ENCODE peak calls at places on chromosomes 6 and 20, in five cellular contexts. One of them, this sample, is unnamed.

GRCh38 chr6:156508923-156509322 is 268.3 kb upstream of the ARID1B start:
- DNase-seq in HFF-Myc: no peak
- DNase-seq in left lung: no peak
- DNase-seq in tibial nerve: no peak
- DNase-seq in mesendoderm: peak
- DNase-seq in this sample: no peak

GRCh38 chr20:63703976-63704748 is 3.6 kb downstream of the ARFRP1 start:
- DNase-seq in tibial nerve: no peak
- DNase-seq in mesendoderm: no peak
- DNase-seq in left lung: no peak
- DNase-seq in HFF-Myc: no peak
- DNase-seq in this sample: no peak

GRCh38 chr6:2558861-2559811 is 191.6 kb downstream of the MYLK4 start:
- DNase-seq in mesendoderm: no peak
- DNase-seq in HFF-Myc: no peak
- DNase-seq in tibial nerve: no peak
- DNase-seq in left lung: no peak
- DNase-seq in this sample: no peak

GRCh38 chr6:18465410-18466154 is 78.4 kb downstream of the RNF144B start:
- DNase-seq in tibial nerve: no peak
- DNase-seq in mesendoderm: peak
- DNase-seq in HFF-Myc: no peak
- DNase-seq in left lung: no peak
- DNase-seq in this sample: no peak

GRCh38 chr6:133894795-133895401 is 6.0 kb downstream of the TCF21 start:
- DNase-seq in tibial nerve: no peak
- DNase-seq in left lung: no peak
- DNase-seq in HFF-Myc: no peak
- DNase-seq in mesendoderm: no peak
- DNase-seq in this sample: no peak

GRCh38 chr6:26521485-26522391 is 16.4 kb upstream of the HMGN4 start:
- DNase-seq in HFF-Myc: no peak
- DNase-seq in tibial nerve: peak
- DNase-seq in mesendoderm: peak
- DNase-seq in left lung: peak
- DNase-seq in this sample: no peak

GRCh38 chr6:10431423-10432164 is 16.7 kb upstream of the TFAP2A start:
- DNase-seq in left lung: no peak
- DNase-seq in HFF-Myc: no peak
- DNase-seq in tibial nerve: no peak
- DNase-seq in mesendoderm: peak
- DNase-seq in this sample: no peak

GRCh38 chr20:23344336-23344735 is 6.3 kb upstream of the NXT1 start:
- DNase-seq in mesendoderm: no peak
- DNase-seq in left lung: no peak
- DNase-seq in tibial nerve: no peak
- DNase-seq in HFF-Myc: no peak
- DNase-seq in this sample: no peak

GRCh38 chr6:41037107-41037900 is 1.7 kb downstream of the UNC5CL start:
- DNase-seq in left lung: no peak
- DNase-seq in mesendoderm: no peak
- DNase-seq in HFF-Myc: no peak
- DNase-seq in tibial nerve: no peak
- DNase-seq in this sample: no peak

GRCh38 chr6:37127961-37128862 is 41.7 kb upstream of the PIM1 start:
- DNase-seq in mesendoderm: peak
- DNase-seq in left lung: no peak
- DNase-seq in HFF-Myc: no peak
- DNase-seq in tibial nerve: no peak
- DNase-seq in this sample: no peak

GRCh38 chr6:37134622-37135191 is 35.2 kb upstream of the PIM1 start:
- DNase-seq in mesendoderm: peak
- DNase-seq in left lung: peak
- DNase-seq in tibial nerve: no peak
- DNase-seq in HFF-Myc: peak
- DNase-seq in this sample: peak

GRCh38 chr6:37131104-37131959 is 38.6 kb upstream of the PIM1 start:
- DNase-seq in left lung: peak
- DNase-seq in HFF-Myc: no peak
- DNase-seq in tibial nerve: no peak
- DNase-seq in mesendoderm: peak
- DNase-seq in this sample: no peak

GRCh38 chr6:37130704-37131103 is 39.2 kb upstream of the PIM1 start:
- DNase-seq in mesendoderm: no peak
- DNase-seq in tibial nerve: no peak
- DNase-seq in HFF-Myc: no peak
- DNase-seq in left lung: peak
- DNase-seq in this sample: no peak

DNA sequence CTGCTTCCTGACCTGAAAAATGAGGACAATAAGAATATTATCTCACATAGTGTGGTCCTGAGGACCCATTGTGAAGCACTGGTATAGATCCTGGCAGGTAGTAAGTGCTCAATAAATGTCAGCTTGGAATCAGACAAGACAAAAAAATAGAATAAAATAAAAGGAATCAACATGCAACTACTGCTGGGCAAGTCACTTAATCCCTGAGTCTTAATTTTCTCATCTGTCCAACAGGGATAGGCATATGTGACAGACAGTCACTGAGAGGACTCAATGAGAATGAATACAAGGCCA is 38.0 kb upstream of the PIM1 start:
- DNase-seq in left lung: no peak
- DNase-seq in mesendoderm: no peak
- DNase-seq in HFF-Myc: no peak
- DNase-seq in tibial nerve: no peak
- DNase-seq in this sample: no peak
- H3K4me3 ChIP-seq in left lung: no peak
- H3K4me3 ChIP-seq in mesendoderm: no peak
- H3K4me3 ChIP-seq in HFF-Myc: no peak
- H3K4me3 ChIP-seq in tibial nerve: no peak
- H3K4me3 ChIP-seq in this sample: no peak

DNA sequence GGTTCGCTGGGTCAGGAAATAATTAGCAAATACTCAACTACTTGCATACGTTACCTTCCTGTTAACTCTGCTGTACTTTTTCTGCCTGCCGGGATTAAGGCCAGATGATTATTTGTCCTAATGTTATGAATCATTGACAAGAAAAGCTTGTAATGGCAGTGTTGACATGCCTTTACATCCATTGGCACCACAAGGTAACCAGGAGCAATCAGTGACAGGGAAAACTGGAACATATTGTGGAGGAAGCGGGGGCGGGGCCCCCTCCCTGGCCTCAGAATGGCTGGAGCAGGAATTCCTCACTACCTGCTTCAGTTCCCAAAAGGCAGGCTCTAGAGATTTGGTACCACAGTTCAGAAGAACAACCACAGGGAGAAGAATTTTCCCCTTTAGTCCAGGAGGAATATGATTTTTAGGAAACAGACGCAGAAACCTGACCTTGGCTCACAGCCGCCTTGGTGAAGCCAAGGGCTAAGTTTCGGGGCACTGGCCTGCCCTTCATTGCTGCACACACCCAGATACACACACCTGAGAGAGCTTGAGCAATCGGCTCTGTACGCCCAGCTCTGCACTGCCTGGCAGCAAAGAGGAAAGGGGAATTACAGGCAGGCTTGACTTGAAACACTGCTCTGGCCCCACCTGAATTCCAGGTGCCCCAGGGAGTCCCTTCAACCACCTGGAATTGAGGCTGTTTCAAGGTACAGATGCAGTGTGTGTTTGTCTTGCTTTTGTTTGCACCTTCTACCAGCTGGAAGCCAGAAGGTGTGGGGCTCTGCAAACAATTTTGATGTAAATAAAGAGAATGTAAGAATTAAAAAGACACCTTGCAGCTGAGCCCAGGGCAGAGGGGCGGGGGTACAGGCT is 89.8 kb downstream of the MYB start:
- DNase-seq in tibial nerve: no peak
- DNase-seq in left lung: peak
- DNase-seq in HFF-Myc: no peak
- DNase-seq in mesendoderm: peak
- DNase-seq in this sample: no peak
- H3K4me3 ChIP-seq in tibial nerve: no peak
- H3K4me3 ChIP-seq in left lung: no peak
- H3K4me3 ChIP-seq in HFF-Myc: no peak
- H3K4me3 ChIP-seq in mesendoderm: no peak
- H3K4me3 ChIP-seq in this sample: no peak

DNA sequence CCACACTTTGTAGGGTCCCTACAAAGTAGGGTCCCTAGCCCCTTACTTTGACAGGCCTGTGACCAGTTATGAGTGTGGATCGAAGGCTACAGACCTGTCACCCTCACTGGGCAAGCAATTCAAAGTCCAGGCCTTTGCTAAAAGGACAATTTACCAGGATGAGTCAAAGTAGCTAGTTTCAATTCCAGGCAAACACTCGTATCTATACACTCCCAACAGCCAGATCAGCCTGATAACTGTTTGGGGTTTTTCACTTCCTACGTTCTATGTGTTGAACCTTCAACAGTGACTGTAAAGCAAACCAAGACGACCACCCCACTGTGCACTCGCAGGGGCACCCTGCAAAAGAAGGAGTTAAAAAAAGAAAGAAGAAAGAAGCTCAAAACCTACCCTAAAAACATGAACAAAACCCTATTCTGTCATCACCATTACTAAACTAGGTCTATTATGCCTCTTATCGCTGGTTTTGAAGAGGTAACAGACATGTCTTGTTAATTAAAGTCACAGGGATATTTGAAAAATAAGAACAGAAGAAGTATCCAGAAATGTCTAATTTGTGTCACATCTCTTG is 3.2 kb downstream of the GFOD1 start:
- DNase-seq in HFF-Myc: no peak
- DNase-seq in left lung: no peak
- DNase-seq in mesendoderm: no peak
- DNase-seq in tibial nerve: no peak
- DNase-seq in this sample: no peak
- H3K4me3 ChIP-seq in HFF-Myc: no peak
- H3K4me3 ChIP-seq in left lung: no peak
- H3K4me3 ChIP-seq in mesendoderm: no peak
- H3K4me3 ChIP-seq in tibial nerve: no peak
- H3K4me3 ChIP-seq in this sample: no peak

GRCh38 chr6:42779521-42779920 is 2.3 kb upstream of the BICRAL start:
- DNase-seq in mesendoderm: no peak
- DNase-seq in HFF-Myc: no peak
- DNase-seq in tibial nerve: no peak
- DNase-seq in left lung: no peak
- DNase-seq in this sample: no peak

GRCh38 chr6:42781811-42782688 is at the start of gene BICRAL:
- DNase-seq in HFF-Myc: peak
- DNase-seq in tibial nerve: peak
- DNase-seq in mesendoderm: peak
- DNase-seq in left lung: peak
- DNase-seq in this sample: no peak

GRCh38 chr6:42783177-42783875 is 1.5 kb downstream of the BICRAL start:
- DNase-seq in mesendoderm: peak
- DNase-seq in left lung: peak
- DNase-seq in HFF-Myc: no peak
- DNase-seq in tibial nerve: peak
- DNase-seq in this sample: no peak

GRCh38 chr6:42782689-42783176 is 881 bp downstream of the BICRAL start:
- DNase-seq in mesendoderm: peak
- DNase-seq in left lung: peak
- DNase-seq in tibial nerve: peak
- DNase-seq in HFF-Myc: peak
- DNase-seq in this sample: peak

GRCh38 chr6:42781546-42781810 is 374 bp upstream of the BICRAL start:
- DNase-seq in mesendoderm: no peak
- DNase-seq in left lung: no peak
- DNase-seq in HFF-Myc: no peak
- DNase-seq in tibial nerve: no peak
- DNase-seq in this sample: no peak
- H3K4me3 ChIP-seq in mesendoderm: no peak
- H3K4me3 ChIP-seq in left lung: peak
- H3K4me3 ChIP-seq in HFF-Myc: peak
- H3K4me3 ChIP-seq in tibial nerve: peak
- H3K4me3 ChIP-seq in this sample: peak

DNA sequence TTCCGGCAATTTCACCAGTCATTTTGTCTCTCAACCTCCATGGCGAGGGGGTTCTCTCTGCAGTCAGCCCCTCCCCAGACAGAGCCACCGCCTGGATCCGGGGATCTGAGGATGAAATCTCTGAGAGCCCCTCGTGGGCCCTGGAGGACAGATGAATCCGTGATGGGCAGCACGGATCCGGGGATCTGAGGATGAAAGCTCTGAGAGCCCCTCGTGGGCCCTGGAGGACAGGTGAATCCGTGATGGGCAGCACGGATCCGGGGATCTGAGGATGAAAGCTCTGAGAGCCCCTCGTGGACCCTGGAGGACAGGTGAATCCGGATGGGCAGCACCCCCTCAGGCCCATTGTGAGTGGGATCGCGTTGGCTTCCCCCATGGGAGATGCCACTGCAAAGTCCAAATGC is 106.5 kb downstream of the DACT2 start:
- DNase-seq in left lung: no peak
- DNase-seq in HFF-Myc: no peak
- DNase-seq in mesendoderm: no peak
- DNase-seq in tibial nerve: no peak
- DNase-seq in this sample: no peak
- H3K4me3 ChIP-seq in left lung: no peak
- H3K4me3 ChIP-seq in HFF-Myc: no peak
- H3K4me3 ChIP-seq in mesendoderm: no peak
- H3K4me3 ChIP-seq in tibial nerve: no peak
- H3K4me3 ChIP-seq in this sample: no peak

GRCh38 chr6:13926378-13926777 is 1.6 kb downstream of the RNF182 start:
- DNase-seq in tibial nerve: no peak
- DNase-seq in mesendoderm: no peak
- DNase-seq in HFF-Myc: no peak
- DNase-seq in left lung: no peak
- DNase-seq in this sample: no peak

GRCh38 chr6:13924146-13924948 is 405 bp upstream of the RNF182 start:
- DNase-seq in tibial nerve: no peak
- DNase-seq in left lung: peak
- DNase-seq in mesendoderm: peak
- DNase-seq in HFF-Myc: no peak
- DNase-seq in this sample: no peak

GRCh38 chr6:13924949-13925881 is at the start of gene RNF182:
- DNase-seq in left lung: no peak
- DNase-seq in HFF-Myc: no peak
- DNase-seq in tibial nerve: no peak
- DNase-seq in mesendoderm: peak
- DNase-seq in this sample: no peak

GRCh38 chr6:13922750-13923149 is 2.0 kb upstream of the RNF182 start:
- DNase-seq in left lung: no peak
- DNase-seq in HFF-Myc: no peak
- DNase-seq in tibial nerve: no peak
- DNase-seq in mesendoderm: no peak
- DNase-seq in this sample: no peak

GRCh38 chr6:13923527-13924145 is 1.1 kb upstream of the RNF182 start:
- DNase-seq in HFF-Myc: no peak
- DNase-seq in tibial nerve: no peak
- DNase-seq in mesendoderm: peak
- DNase-seq in left lung: no peak
- DNase-seq in this sample: peak
- H3K4me3 ChIP-seq in HFF-Myc: peak
- H3K4me3 ChIP-seq in tibial nerve: no peak
- H3K4me3 ChIP-seq in mesendoderm: no peak
- H3K4me3 ChIP-seq in left lung: no peak
- H3K4me3 ChIP-seq in this sample: peak

DNA sequence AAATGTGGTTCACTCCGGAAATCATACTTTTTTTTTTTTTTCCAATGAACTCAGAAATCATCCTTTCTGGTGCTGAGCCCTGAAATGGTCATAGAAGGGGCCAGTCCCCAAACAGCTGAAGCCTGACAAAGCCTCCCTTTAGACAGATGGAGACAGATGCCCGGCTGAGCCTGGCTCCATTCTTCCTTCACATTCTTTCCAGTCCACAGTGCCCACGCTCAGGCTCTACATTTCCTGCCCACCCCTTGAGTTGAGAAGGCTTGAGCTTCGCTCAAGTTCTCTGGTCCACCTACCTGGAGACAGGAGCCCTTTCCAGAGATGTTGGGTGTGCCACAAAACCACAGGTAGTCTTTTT is 41.2 kb downstream of the KCNK5 start:
- DNase-seq in left lung: no peak
- DNase-seq in HFF-Myc: no peak
- DNase-seq in tibial nerve: no peak
- DNase-seq in mesendoderm: no peak
- DNase-seq in this sample: no peak
- H3K4me3 ChIP-seq in left lung: no peak
- H3K4me3 ChIP-seq in HFF-Myc: no peak
- H3K4me3 ChIP-seq in tibial nerve: no peak
- H3K4me3 ChIP-seq in mesendoderm: no peak
- H3K4me3 ChIP-seq in this sample: no peak

This sample was measured in BJ.